ENCODE peak calls at places on chromosomes 2 and 18, in ten cellular contexts. H is activated CD8-positive, alpha-beta memory T cell treated with anti-CD3 and anti-CD28 coated beads, Interleukin-2, amount 10 ng/mL, durations not matched to agents 7 days and 5 days; C is hypothalamus; X is GM13977; E is stimulated activated CD8-positive, alpha-beta memory T cell treated with anti-CD3 and anti-CD28 coated beads, Interleukin-7, amount 100 ng/mL, for 1 hour; R is NCI-H1417; Y is frontal cortex; I is NCI-H1092 treated with DMSO at 0.1 percent for 48 hours; P is GM12864; W is activated T-helper 1 cell treated with Interleukin-2 at 50 U/mL for 16 hours. O is an unnamed sample.

GRCh38 chr2:19911799-19912509 is 10.2 kb upstream of the TTC32 start:
- DNase-seq in H (no peak), E (no peak), P (no peak), X (no peak), R (no peak), I (no peak), W (no peak), C (no peak), Y (no peak), O (peak)

GRCh38 chr18:44715245-44715644 is 34.6 kb downstream of the SETBP1 start:
- DNase-seq in E (no peak), H (no peak), C (no peak), I (peak), X (no peak), R (no peak), Y (no peak), W (no peak), P (no peak), O (no peak)

GRCh38 chr2:111629983-111630382 is 254.0 kb downstream of the ANAPC1 start:
- DNase-seq in P (no peak), R (no peak), Y (no peak), X (no peak), E (no peak), W (no peak), H (no peak), I (no peak), C (no peak), O (no peak)

GRCh38 chr2:1601064-1601405 is 143.3 kb downstream of the PXDN start:
- DNase-seq in C (no peak), I (no peak), R (no peak), W (no peak), E (no peak), Y (no peak), P (no peak), H (no peak), X (no peak), O (peak)

GRCh38 chr2:98465456-98466201 is 21.0 kb downstream of the INPP4A start:
- DNase-seq in I (peak), H (peak), E (peak), W (peak), R (peak), P (peak), X (no peak), Y (no peak), C (peak), O (no peak)

GRCh38 chr2:218344090-218344754 is 12.4 kb upstream of the CATIP start:
- DNase-seq in I (no peak), R (no peak), H (no peak), P (no peak), W (no peak), X (no peak), Y (no peak), C (no peak), E (no peak), O (no peak)

GRCh38 chr2:238425979-238426567 is 654 bp upstream of the ASB1 start:
- DNase-seq in C (no peak), W (no peak), X (no peak), P (no peak), R (peak), Y (no peak), H (no peak), I (peak), E (no peak), O (no peak)

GRCh38 chr2:128395640-128396499 is 77.2 kb upstream of the HS6ST1 start:
- DNase-seq in E (no peak), C (no peak), P (no peak), I (no peak), X (no peak), R (no peak), H (no peak), Y (no peak), W (no peak), O (no peak)

GRCh38 chr2:128017561-128017960 is 10.3 kb downstream of the SAP130 start:
- DNase-seq in Y (no peak), H (no peak), X (no peak), W (no peak), I (no peak), P (no peak), E (no peak), R (no peak), C (no peak), O (no peak)

GRCh38 chr2:205765147-205765546 is 82.8 kb downstream of the NRP2 start:
- DNase-seq in C (no peak), W (no peak), Y (no peak), E (no peak), P (no peak), R (no peak), H (no peak), X (no peak), I (no peak), O (no peak)

GRCh38 chr18:47775961-47776360 is 154.5 kb downstream of the SMAD2 start:
- DNase-seq in P (no peak), W (no peak), C (no peak), Y (no peak), H (no peak), R (no peak), E (no peak), I (no peak), X (no peak), O (peak)

GRCh38 chr2:222877556-222878278 is 16.9 kb downstream of the ACSL3 start:
- DNase-seq in Y (no peak), P (no peak), W (no peak), H (no peak), I (no peak), X (no peak), C (no peak), E (no peak), R (no peak), O (no peak)

GRCh38 chr2:47771211-47771610 is 11.7 kb upstream of the MSH6 start:
- DNase-seq in I (no peak), W (no peak), H (no peak), E (no peak), P (no peak), X (no peak), C (no peak), Y (peak), R (peak), O (no peak)

GRCh38 chr18:50293039-50293438 is 5.5 kb upstream of the CXXC1 start:
- DNase-seq in Y (no peak), H (no peak), C (no peak), W (no peak), X (no peak), P (no peak), I (no peak), E (no peak), R (no peak), O (no peak)

GRCh38 chr2:200278694-200279316 is 27.7 kb upstream of the SPATS2L start:
- DNase-seq in R (no peak), I (no peak), H (no peak), W (no peak), X (no peak), C (no peak), P (no peak), E (no peak), Y (no peak), O (no peak)

GRCh38 chr2:98472132-98472650 is 27.5 kb downstream of the INPP4A start:
- DNase-seq in I (no peak), X (no peak), R (no peak), W (no peak), E (no peak), H (no peak), C (no peak), Y (no peak), P (no peak), O (no peak)

GRCh38 chr18:61893304-61893970 is 630 bp upstream of the RNF152 start:
- DNase-seq in X (peak), W (peak), C (peak), P (no peak), E (no peak), R (peak), Y (peak), H (peak), I (peak), O (peak)

GRCh38 chr2:169928463-169928864 is 101.2 kb downstream of the UBR3 start:
- DNase-seq in X (peak), Y (no peak), W (no peak), P (peak), H (no peak), C (no peak), I (peak), E (no peak), R (no peak), O (peak)

GRCh38 chr2:113757059-113757657 is 716 bp upstream of the SLC35F5 start:
- DNase-seq in W (no peak), H (peak), R (peak), E (no peak), I (peak), P (no peak), X (no peak), Y (no peak), C (no peak), O (no peak)

GRCh38 chr18:39462436-39462835 is 1896.8 kb upstream of the CELF4 start:
- DNase-seq in C (no peak), Y (no peak), E (no peak), P (no peak), I (no peak), X (no peak), R (no peak), W (no peak), H (no peak), O (no peak)

GRCh38 chr18:79900610-79901570 is 50.6 kb downstream of the SLC66A2 start:
- DNase-seq in W (no peak), X (no peak), R (no peak), H (peak), E (no peak), C (no peak), Y (no peak), I (no peak), P (no peak), O (no peak)

GRCh38 chr2:71930073-71930681 is 217.5 kb downstream of the CYP26B1 start:
- DNase-seq in P (no peak), W (no peak), I (peak), H (peak), C (no peak), E (no peak), Y (no peak), R (peak), X (no peak), O (no peak)

GRCh38 chr18:69951182-69951581 is 3.5 kb upstream of the CD226 start:
- DNase-seq in W (no peak), R (no peak), C (no peak), P (no peak), E (no peak), Y (no peak), H (no peak), I (no peak), X (no peak), O (no peak)

GRCh38 chr2:85938456-85938855 is 49.7 kb upstream of the ST3GAL5 start:
- DNase-seq in C (no peak), R (no peak), P (no peak), E (no peak), X (no peak), H (no peak), Y (no peak), I (no peak), W (no peak), O (no peak)

GRCh38 chr2:211451642-211452041 is 895.2 kb downstream of the CPS1 start:
- DNase-seq in W (no peak), P (no peak), Y (no peak), H (no peak), E (no peak), R (no peak), X (no peak), I (no peak), C (no peak), O (no peak)

GRCh38 chr2:123695449-123695848 is 329.6 kb upstream of the CNTNAP5 start:
- DNase-seq in P (no peak), R (no peak), H (no peak), W (no peak), E (no peak), C (no peak), I (no peak), Y (no peak), X (no peak), O (no peak)

GRCh38 chr18:10421859-10422258 is 32.6 kb upstream of the APCDD1 start:
- DNase-seq in H (no peak), I (no peak), R (no peak), W (no peak), E (no peak), P (no peak), C (no peak), X (no peak), Y (no peak), O (no peak)

GRCh38 chr18:3346487-3346886 is 84.6 kb downstream of the MYL12B start:
- DNase-seq in R (no peak), C (no peak), H (no peak), E (no peak), W (no peak), Y (no peak), P (no peak), X (no peak), I (no peak), O (no peak)

GRCh38 chr2:31233216-31233615 is 736 bp upstream of the EHD3 start:
- DNase-seq in H (no peak), Y (no peak), X (no peak), E (no peak), R (peak), P (no peak), W (no peak), I (no peak), C (no peak), O (no peak)

GRCh38 chr18:2978626-2979025 is 34.3 kb downstream of the LPIN2 start:
- DNase-seq in W (no peak), E (no peak), R (no peak), I (no peak), P (no peak), X (no peak), Y (no peak), H (peak), C (no peak), O (no peak)

GRCh38 chr2:230097424-230097823 is 28.7 kb upstream of the SLC16A14 start:
- DNase-seq in W (no peak), P (no peak), H (no peak), R (no peak), I (no peak), X (no peak), C (no peak), E (no peak), Y (no peak), O (peak)

GRCh38 chr2:128354731-128355470 is 36.2 kb upstream of the HS6ST1 start:
- DNase-seq in H (peak), X (no peak), R (no peak), Y (no peak), W (no peak), E (no peak), P (no peak), I (no peak), C (no peak), O (no peak)

GRCh38 chr2:155310589-155310988 is 612.1 kb downstream of the KCNJ3 start:
- DNase-seq in W (no peak), R (no peak), I (peak), X (no peak), Y (no peak), H (no peak), E (no peak), P (no peak), C (no peak), O (peak)